ENCODE peak calls at places on chromosomes 1 and 21, in six cellular contexts. One of them, this sample, is unnamed.

GRCh38 chr1:222387020-222387816 is 160.7 kb downstream of the HHIPL2 start:
- DNase-seq in stomach: no peak
- DNase-seq in adrenal gland: no peak
- DNase-seq in stimulated activated CD4-positive, alpha-beta T cell treated with anti-CD3 and anti-CD28 coated beads, Interleukin-2, amount 100 ng/mL, for 48 hours: no peak
- DNase-seq in pancreas: no peak
- DNase-seq in DND-41: no peak
- DNase-seq in this sample: no peak

GRCh38 chr21:39183272-39184049 is at the start of gene PSMG1:
- DNase-seq in stimulated activated CD4-positive, alpha-beta T cell treated with anti-CD3 and anti-CD28 coated beads, Interleukin-2, amount 100 ng/mL, for 48 hours: peak
- DNase-seq in stomach: peak
- DNase-seq in adrenal gland: peak
- DNase-seq in DND-41: peak
- DNase-seq in pancreas: peak
- DNase-seq in this sample: peak

GRCh38 chr1:165629848-165630628 is 996 bp upstream of the MGST3 start:
- DNase-seq in stimulated activated CD4-positive, alpha-beta T cell treated with anti-CD3 and anti-CD28 coated beads, Interleukin-2, amount 100 ng/mL, for 48 hours: no peak
- DNase-seq in stomach: no peak
- DNase-seq in adrenal gland: no peak
- DNase-seq in DND-41: no peak
- DNase-seq in pancreas: no peak
- DNase-seq in this sample: no peak

GRCh38 chr1:16981269-16981849 is 939 bp upstream of the MFAP2 start:
- DNase-seq in stomach: no peak
- DNase-seq in DND-41: no peak
- DNase-seq in stimulated activated CD4-positive, alpha-beta T cell treated with anti-CD3 and anti-CD28 coated beads, Interleukin-2, amount 100 ng/mL, for 48 hours: no peak
- DNase-seq in pancreas: no peak
- DNase-seq in adrenal gland: no peak
- DNase-seq in this sample: no peak

GRCh38 chr1:32349211-32349708 is 13.0 kb downstream of the FAM229A start:
- DNase-seq in DND-41: no peak
- DNase-seq in stimulated activated CD4-positive, alpha-beta T cell treated with anti-CD3 and anti-CD28 coated beads, Interleukin-2, amount 100 ng/mL, for 48 hours: no peak
- DNase-seq in adrenal gland: peak
- DNase-seq in stomach: no peak
- DNase-seq in pancreas: no peak
- DNase-seq in this sample: peak

GRCh38 chr1:7430047-7430608 is 341.0 kb upstream of the VAMP3 start:
- DNase-seq in stomach: no peak
- DNase-seq in adrenal gland: no peak
- DNase-seq in stimulated activated CD4-positive, alpha-beta T cell treated with anti-CD3 and anti-CD28 coated beads, Interleukin-2, amount 100 ng/mL, for 48 hours: no peak
- DNase-seq in DND-41: no peak
- DNase-seq in pancreas: no peak
- DNase-seq in this sample: no peak

GRCh38 chr1:61079898-61080336 is 2.4 kb upstream of the NFIA start:
- DNase-seq in pancreas: peak
- DNase-seq in stomach: peak
- DNase-seq in DND-41: no peak
- DNase-seq in adrenal gland: peak
- DNase-seq in stimulated activated CD4-positive, alpha-beta T cell treated with anti-CD3 and anti-CD28 coated beads, Interleukin-2, amount 100 ng/mL, for 48 hours: no peak
- DNase-seq in this sample: peak

GRCh38 chr1:50974618-50974935 is 4.5 kb downstream of the CDKN2C start:
- DNase-seq in DND-41: no peak
- DNase-seq in stimulated activated CD4-positive, alpha-beta T cell treated with anti-CD3 and anti-CD28 coated beads, Interleukin-2, amount 100 ng/mL, for 48 hours: no peak
- DNase-seq in stomach: no peak
- DNase-seq in adrenal gland: no peak
- DNase-seq in pancreas: no peak
- DNase-seq in this sample: no peak

GRCh38 chr1:227396539-227397355 is 78.5 kb upstream of the CDC42BPA start:
- DNase-seq in stimulated activated CD4-positive, alpha-beta T cell treated with anti-CD3 and anti-CD28 coated beads, Interleukin-2, amount 100 ng/mL, for 48 hours: no peak
- DNase-seq in stomach: no peak
- DNase-seq in adrenal gland: no peak
- DNase-seq in pancreas: no peak
- DNase-seq in DND-41: no peak
- DNase-seq in this sample: no peak

GRCh38 chr1:245398180-245398579 is 243.4 kb downstream of the KIF26B start:
- DNase-seq in pancreas: no peak
- DNase-seq in stimulated activated CD4-positive, alpha-beta T cell treated with anti-CD3 and anti-CD28 coated beads, Interleukin-2, amount 100 ng/mL, for 48 hours: no peak
- DNase-seq in DND-41: no peak
- DNase-seq in stomach: no peak
- DNase-seq in adrenal gland: no peak
- DNase-seq in this sample: no peak

GRCh38 chr1:196462101-196462500 is 146.1 kb downstream of the KCNT2 start:
- DNase-seq in stimulated activated CD4-positive, alpha-beta T cell treated with anti-CD3 and anti-CD28 coated beads, Interleukin-2, amount 100 ng/mL, for 48 hours: no peak
- DNase-seq in pancreas: no peak
- DNase-seq in adrenal gland: no peak
- DNase-seq in DND-41: no peak
- DNase-seq in stomach: no peak
- DNase-seq in this sample: no peak

GRCh38 chr1:200154069-200154767 is 126.7 kb downstream of the NR5A2 start:
- DNase-seq in pancreas: no peak
- DNase-seq in stimulated activated CD4-positive, alpha-beta T cell treated with anti-CD3 and anti-CD28 coated beads, Interleukin-2, amount 100 ng/mL, for 48 hours: no peak
- DNase-seq in stomach: no peak
- DNase-seq in adrenal gland: peak
- DNase-seq in DND-41: peak
- DNase-seq in this sample: no peak

GRCh38 chr1:52877554-52877953 is 35.0 kb downstream of the ZYG11A start:
- DNase-seq in adrenal gland: no peak
- DNase-seq in pancreas: no peak
- DNase-seq in DND-41: no peak
- DNase-seq in stimulated activated CD4-positive, alpha-beta T cell treated with anti-CD3 and anti-CD28 coated beads, Interleukin-2, amount 100 ng/mL, for 48 hours: no peak
- DNase-seq in stomach: no peak
- DNase-seq in this sample: no peak

GRCh38 chr1:156627313-156627880 is 8.2 kb downstream of the HAPLN2 start:
- DNase-seq in stomach: peak
- DNase-seq in adrenal gland: peak
- DNase-seq in stimulated activated CD4-positive, alpha-beta T cell treated with anti-CD3 and anti-CD28 coated beads, Interleukin-2, amount 100 ng/mL, for 48 hours: no peak
- DNase-seq in pancreas: peak
- DNase-seq in DND-41: peak
- DNase-seq in this sample: no peak

GRCh38 chr1:8764301-8764937 is 53.0 kb downstream of the RERE start:
- DNase-seq in DND-41: no peak
- DNase-seq in stimulated activated CD4-positive, alpha-beta T cell treated with anti-CD3 and anti-CD28 coated beads, Interleukin-2, amount 100 ng/mL, for 48 hours: no peak
- DNase-seq in stomach: no peak
- DNase-seq in adrenal gland: no peak
- DNase-seq in pancreas: no peak
- DNase-seq in this sample: no peak